ENCODE peak calls at places on chromosomes 12 and 14, in seven cellular contexts. R is caudate nucleus; J is HT-29; I is AG04449; Q is stromal cell of bone marrow; H is breast epithelium; K is activated CD4-positive, alpha-beta T cell treated with anti-CD3 and anti-CD28 coated beads for 4 hours. Z is an unnamed sample.
A peak's percentile ranks its signal among the peaks of the same experiment; 100 is the strongest.

GRCh38 chr12:42483534-42483857 is 106.0 kb downstream of the PRICKLE1 start:
- DNase-seq in I (no peak), Q (no peak), R (peak; percentile 46), K (peak; percentile 3), H (no peak), J (no peak), Z (no peak)

GRCh38 chr12:131164096-131164872 is 210.6 kb downstream of the ADGRD1 start:
- DNase-seq in J (no peak), H (no peak), R (no peak), I (no peak), K (no peak), Q (no peak), Z (no peak)

GRCh38 chr12:98592825-98593322 is 612 bp upstream of the SLC25A3 start:
- DNase-seq in J (peak; percentile 69), I (no peak), Q (no peak), H (no peak), R (no peak), K (peak; percentile 3), Z (no peak)

GRCh38 chr12:104835317-104835716 is 122.8 kb downstream of the SLC41A2 start:
- DNase-seq in I (no peak), Q (no peak), R (no peak), K (no peak), H (no peak), J (no peak), Z (no peak)

GRCh38 chr12:96403870-96404269 is 3.6 kb upstream of the CDK17 start:
- DNase-seq in I (no peak), R (no peak), K (no peak), H (no peak), J (no peak), Q (no peak), Z (no peak)

GRCh38 chr12:131827961-131828534 is at the start of gene MMP17:
- DNase-seq in Q (peak; percentile 40), R (peak; percentile 63), H (no peak), K (no peak), I (no peak), J (no peak), Z (peak; percentile 43)

GRCh38 chr12:129564768-129565167 is 339.1 kb downstream of the TMEM132D start:
- DNase-seq in I (no peak), Q (no peak), R (no peak), H (no peak), J (no peak), K (no peak), Z (no peak)

GRCh38 chr14:93231129-93231979 is 24.3 kb downstream of the UBR7 start:
- DNase-seq in J (no peak), Q (no peak), H (no peak), K (no peak), I (no peak), R (peak; percentile 72), Z (no peak)

GRCh38 chr12:46187023-46187422 is 81.8 kb downstream of the SLC38A1 start:
- DNase-seq in I (peak; percentile 14), H (no peak), K (no peak), Q (peak; percentile 45), R (no peak), J (no peak), Z (peak; percentile 37)

GRCh38 chr12:28933864-28934527 is 215.1 kb upstream of the FAR2 start:
- DNase-seq in R (no peak), H (no peak), K (no peak), I (no peak), Q (no peak), J (no peak), Z (no peak)

GRCh38 chr12:132133952-132134652 is 10.0 kb downstream of the DDX51 start:
- DNase-seq in K (no peak), R (no peak), Q (no peak), I (no peak), J (no peak), H (no peak), Z (no peak)

GRCh38 chr12:80917651-80918050 is 20.1 kb downstream of the LIN7A start:
- DNase-seq in I (no peak), J (no peak), K (no peak), H (no peak), R (no peak), Q (no peak), Z (no peak)

GRCh38 chr12:80178846-80179245 is 79.5 kb downstream of the OTOGL start:
- DNase-seq in Q (no peak), R (no peak), K (no peak), J (no peak), H (no peak), I (no peak), Z (no peak)

GRCh38 chr12:66190519-66191406 is 1.7 kb downstream of the IRAK3 start:
- DNase-seq in I (no peak), J (no peak), Q (no peak), R (no peak), H (no peak), K (no peak), Z (no peak)

GRCh38 chr14:90674716-90675115 is 141.5 kb downstream of the TTC7B start:
- DNase-seq in R (no peak), H (no peak), J (no peak), K (no peak), I (no peak), Q (no peak), Z (no peak)

GRCh38 chr12:111440152-111440551 is 34.4 kb downstream of the SH2B3 start:
- DNase-seq in R (no peak), K (no peak), J (no peak), H (no peak), I (no peak), Q (no peak), Z (no peak)

GRCh38 chr12:79514730-79515525 is 175.8 kb downstream of the PAWR start:
- DNase-seq in R (no peak), I (no peak), J (no peak), H (no peak), K (no peak), Q (no peak), Z (no peak)

GRCh38 chr12:77940566-77940965 is 109.9 kb downstream of the NAV3 start:
- DNase-seq in H (no peak), R (no peak), I (no peak), Q (no peak), K (no peak), J (no peak), Z (no peak)

GRCh38 chr12:80902711-80903110 is 35.0 kb downstream of the LIN7A start:
- DNase-seq in H (no peak), R (no peak), Q (no peak), K (no peak), I (no peak), J (no peak), Z (no peak)

GRCh38 chr12:76029982-76030377 is 1.6 kb downstream of the PHLDA1 start:
- DNase-seq in H (no peak), I (no peak), J (peak; percentile 65), R (no peak), Q (no peak), K (peak; percentile 29), Z (no peak)

GRCh38 chr14:102516531-102517411 is 7.2 kb upstream of the ANKRD9 start:
- DNase-seq in H (no peak), K (peak; percentile 62), I (no peak), R (peak; percentile 51), J (no peak), Q (no peak), Z (no peak)

GRCh38 chr12:58575281-58575680 is 345.0 kb downstream of the LRIG3 start:
- DNase-seq in I (no peak), Q (peak; percentile 65), K (no peak), J (no peak), H (no peak), R (no peak), Z (no peak)

GRCh38 chr14:77067632-77068514 is 30.2 kb upstream of the CIPC start:
- DNase-seq in H (peak; percentile 72), Q (peak; percentile 39), R (peak; percentile 71), K (peak; percentile 55), J (peak; percentile 71), I (no peak), Z (peak; percentile 34)

GRCh38 chr12:126224032-126224431 is 1158.8 kb downstream of the AACS start:
- DNase-seq in H (no peak), K (no peak), I (no peak), R (no peak), Q (no peak), J (no peak), Z (no peak)

GRCh38 chr12:122946690-122947271 is 19.5 kb downstream of the ABCB9 start:
- DNase-seq in Q (peak; percentile 100), K (peak; percentile 61), R (peak; percentile 23), J (peak; percentile 94), I (peak; percentile 97), H (peak; percentile 94), Z (peak; percentile 78)

GRCh38 chr12:47411961-47412360 is 293.9 kb downstream of the RPAP3 start:
- DNase-seq in K (no peak), H (no peak), J (no peak), I (no peak), Q (no peak), R (no peak), Z (no peak)

Z was measured in tibial nerve.